ENCODE peak calls at places on chromosomes 13 and 19, in seven cellular contexts. C is ovary, E is heart left ventricle, G is HCT116, S is suprapubic skin, A is transverse colon, L is breast epithelium. V is an unnamed sample.
A peak's percentile ranks its signal among the peaks of the same experiment; 100 is the strongest.

GRCh38 chr19:18670313-18670712 is 13.2 kb upstream of the CRTC1 start:
- DNase-seq in C (no peak), E (no peak), G (no peak), S (no peak), A (no peak), L (no peak), V (no peak)

GRCh38 chr13:37107868-37108267 is 2.4 kb upstream of the CSNK1A1L start:
- DNase-seq in C (no peak), E (no peak), G (no peak), S (no peak), A (no peak), L (no peak), V (no peak)

GRCh38 chr19:6528544-6529121 is 2.2 kb upstream of the TNFSF9 start:
- DNase-seq in C (no peak), E (peak; percentile 84), G (no peak), S (no peak), A (peak; percentile 51), L (no peak), V (peak; percentile 33)

GRCh38 chr13:99958402-99959126 is 13.0 kb downstream of the ZIC5 start:
- DNase-seq in C (no peak), E (no peak), G (no peak), S (no peak), A (no peak), L (no peak), V (no peak)

GRCh38 chr19:49098795-49099194 is 13.5 kb downstream of the SNRNP70 start:
- DNase-seq in C (no peak), E (no peak), G (no peak), S (no peak), A (no peak), L (no peak), V (no peak)

GRCh38 chr13:78978381-78978998 is 319.5 kb upstream of the OBI1 start:
- DNase-seq in C (peak; percentile 16), E (no peak), G (peak; percentile 48), S (no peak), A (peak; percentile 11), L (no peak), V (no peak)

GRCh38 chr13:50123862-50124535 is 108.8 kb downstream of the KCNRG start:
- DNase-seq in C (peak; percentile 80), E (peak; percentile 85), G (peak; percentile 84), S (peak; percentile 85), A (peak; percentile 80), L (peak; percentile 96), V (peak; percentile 90)

GRCh38 chr19:41696402-41697197 is 8.5 kb upstream of the CEACAM7 start:
- DNase-seq in C (no peak), E (no peak), G (no peak), S (peak; percentile 62), A (peak; percentile 31), L (no peak), V (no peak)

GRCh38 chr19:30390356-30390988 is 18.3 kb downstream of the ZNF536 start:
- DNase-seq in C (no peak), E (no peak), G (no peak), S (peak; percentile 58), A (no peak), L (no peak), V (no peak)

GRCh38 chr19:16741084-16741483 is 21.4 kb downstream of the NWD1 start:
- DNase-seq in C (no peak), E (no peak), G (no peak), S (no peak), A (no peak), L (no peak), V (no peak)

GRCh38 chr19:13505761-13506549 is at the start of gene CACNA1A:
- DNase-seq in C (no peak), E (no peak), G (no peak), S (no peak), A (no peak), L (no peak), V (no peak)
- H3K27me3 ChIP-seq in C (no peaks in the 10 kb centered on the region), E (peaks cover 46% of the 10 kb centered on the region), G (peaks cover 68% of the 10 kb centered on the region), S (peaks cover 78% of the 10 kb centered on the region), A (peaks cover 80% of the 10 kb centered on the region), L (no peaks in the 10 kb centered on the region), V (peaks cover 35% of the 10 kb centered on the region)

GRCh38 chr19:12195501-12195860 is 32.6 kb downstream of the ZNF136 start:
- DNase-seq in C (no peak), E (no peak), G (no peak), S (no peak), A (no peak), L (no peak), V (no peak)

GRCh38 chr19:12200020-12200419 is 37.1 kb downstream of the ZNF136 start:
- DNase-seq in C (no peak), E (no peak), G (no peak), S (no peak), A (no peak), L (no peak), V (no peak)

GRCh38 chr19:12194827-12195500 is 32.1 kb downstream of the ZNF136 start:
- DNase-seq in C (peak; percentile 90), E (peak; percentile 92), G (no peak), S (peak; percentile 90), A (peak; percentile 79), L (peak; percentile 93), V (peak; percentile 33)

GRCh38 chr19:12202250-12202649 is 39.4 kb downstream of the ZNF136 start:
- DNase-seq in C (no peak), E (peak; percentile 40), G (no peak), S (no peak), A (peak; percentile 64), L (no peak), V (no peak)

DNA sequence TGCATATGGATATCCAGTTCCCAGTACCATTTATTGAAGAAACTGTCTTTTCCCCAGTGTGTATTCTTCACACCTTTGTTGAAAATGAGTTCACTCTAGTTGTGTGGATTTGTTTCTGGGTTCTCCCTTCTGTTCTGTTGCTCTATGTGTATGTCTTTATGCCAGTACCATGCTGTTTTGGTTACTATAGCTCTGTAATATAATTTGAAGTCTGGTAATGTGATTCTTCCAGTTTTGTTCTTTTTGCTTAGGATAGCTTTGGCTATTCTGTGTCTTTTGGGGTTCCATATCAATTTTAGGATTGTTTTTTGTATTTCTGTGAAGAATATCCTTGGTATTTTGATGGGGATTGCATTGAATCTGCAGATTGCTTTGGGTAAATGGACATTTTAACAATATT is 35.2 kb downstream of the ZNF136 start:
- DNase-seq in C (no peak), E (no peak), G (no peak), S (no peak), A (no peak), L (no peak), V (no peak)
- H3K4me3 ChIP-seq in C (no peak overlapping the region), E (no peak overlapping the region), G (no peak overlapping the region), S (no peak overlapping the region), A (no peak overlapping the region), L (no peak overlapping the region), V (no peak overlapping the region)

GRCh38 chr19:20776083-20777076 is at the start of gene ZNF66:
- DNase-seq in C (peak; percentile 98), E (peak; percentile 99), G (no peak), S (peak; percentile 99), A (peak; percentile 97), L (peak; percentile 97), V (peak; percentile 95)
- TF ChIP-seq POLR2A in C (peak; percentile 62), E (no peak), G (no peak), S (peak; percentile 61), A (peak; percentile 76), L (no peak), V (peak; percentile 36)

GRCh38 chr19:47021536-47022139 is 2.0 kb downstream of the NPAS1 start:
- DNase-seq in C (no peak), E (no peak), G (no peak), S (no peak), A (no peak), L (no peak), V (no peak)

GRCh38 chr19:47024502-47024901 is 4.9 kb downstream of the NPAS1 start:
- DNase-seq in C (no peak), E (no peak), G (no peak), S (no peak), A (no peak), L (no peak), V (no peak)

GRCh38 chr19:47022140-47022536 is 2.5 kb downstream of the NPAS1 start:
- DNase-seq in C (no peak), E (no peak), G (no peak), S (no peak), A (no peak), L (no peak), V (no peak)

GRCh38 chr19:47022541-47023447 is 3.2 kb downstream of the NPAS1 start:
- DNase-seq in C (no peak), E (no peak), G (no peak), S (no peak), A (no peak), L (no peak), V (no peak)

DNA sequence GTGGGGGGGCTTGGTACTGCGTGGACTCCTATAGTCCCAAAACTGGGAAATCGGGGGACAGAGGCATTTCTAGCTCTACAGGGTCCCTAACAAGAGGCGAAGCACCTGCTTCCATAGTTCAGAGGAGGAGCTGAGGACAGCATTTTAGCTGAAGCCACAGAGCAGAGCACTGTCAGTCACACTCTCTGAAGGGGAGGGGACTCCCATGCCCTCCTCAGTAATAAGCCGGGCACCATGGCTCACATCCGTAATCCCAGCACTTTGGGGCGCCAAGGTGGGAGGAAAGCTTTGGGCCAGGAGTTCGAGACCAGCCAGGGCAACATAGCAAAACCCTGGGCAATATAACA is 3.8 kb downstream of the NPAS1 start:
- DNase-seq in C (no peak), E (no peak), G (no peak), S (no peak), A (no peak), L (no peak), V (no peak)
- H3K27me3 ChIP-seq in C (peaks cover 14% of the 10 kb centered on the region), E (peaks cover 92% of the 10 kb centered on the region), G (no peaks in the 10 kb centered on the region), S (peaks cover 88% of the 10 kb centered on the region), A (peaks cover 97% of the 10 kb centered on the region), L (peaks cover 14% of the 10 kb centered on the region), V (peaks cover 77% of the 10 kb centered on the region)

DNA sequence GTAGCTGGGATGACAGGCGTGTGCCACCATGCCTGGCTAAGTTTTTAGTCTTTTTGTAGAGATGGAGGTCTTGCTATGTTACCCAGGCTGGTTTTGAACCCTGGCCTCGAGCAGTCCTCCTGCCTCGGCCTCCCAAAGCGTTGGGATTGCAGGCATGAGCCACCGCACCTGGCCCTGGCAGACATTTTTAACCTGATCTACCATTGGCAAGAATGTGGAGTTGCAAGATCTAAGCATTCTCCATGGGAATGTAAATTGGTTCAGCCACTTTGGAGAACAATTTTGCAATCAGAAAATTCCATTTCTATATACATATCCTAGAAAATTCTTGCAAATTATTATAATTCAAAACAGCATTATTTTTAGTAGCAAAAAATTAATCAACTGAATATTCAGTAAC is 24.3 kb upstream of the DCUN1D2 start:
- DNase-seq in C (no peak), E (no peak), G (no peak), S (no peak), A (no peak), L (no peak), V (no peak)
- H3K4me3 ChIP-seq in C (no peak overlapping the region), E (no peak overlapping the region), G (no peak overlapping the region), S (no peak overlapping the region), A (no peak overlapping the region), L (no peak overlapping the region), V (no peak overlapping the region)